ENCODE peak calls at places on chromosomes 11 and 22, in ten cellular contexts. F is WTC11, V is upper lobe of right lung, Y is A549, P is H9, J is breast epithelium, M is Calu3, U is ascending aorta, A is fibroblast of lung, C is omental fat pad. T is an unnamed sample.

GRCh38 chr22:31344369-31345330 is 1.5 kb downstream of the PATZ1 start:
- DNase-seq in M (no peak), U (peak; percentile 77), V (peak; percentile 68), J (peak; percentile 55), C (no peak), Y (no peak), P (peak; percentile 41), F (peak; percentile 20), A (peak; percentile 63), T (no peak)

GRCh38 chr11:103529217-103529684 is 420.0 kb downstream of the DYNC2H1 start:
- DNase-seq in F (no peak), Y (peak; percentile 62), M (no peak), J (no peak), C (no peak), V (no peak), P (no peak), U (no peak), A (peak; percentile 52), T (no peak)

GRCh38 chr11:5808500-5809121 is at the start of gene OR52N2:
- DNase-seq in M (peak; percentile 79), A (peak; percentile 77), F (peak; percentile 80), J (peak; percentile 64), C (peak; percentile 67), U (peak; percentile 79), V (peak; percentile 67), P (peak; percentile 77), Y (peak; percentile 70), T (peak; percentile 80)

GRCh38 chr11:10927533-10927932 is 69.7 kb upstream of the ZBED5 start:
- DNase-seq in Y (no peak), U (no peak), J (no peak), P (no peak), A (no peak), C (no peak), V (no peak), M (peak; percentile 9), F (no peak), T (no peak)

GRCh38 chr11:73395297-73396208 is 19.4 kb downstream of the RELT start:
- DNase-seq in Y (no peak), J (no peak), F (no peak), P (no peak), V (peak; percentile 62), A (no peak), C (no peak), M (no peak), U (no peak), T (no peak)

GRCh38 chr11:34261095-34261494 is 96.7 kb downstream of the ABTB2 start:
- DNase-seq in U (no peak), P (no peak), F (no peak), V (no peak), Y (no peak), C (no peak), A (no peak), J (no peak), M (no peak), T (no peak)

GRCh38 chr11:20022363-20023081 is 137.8 kb downstream of the DBX1 start:
- DNase-seq in J (no peak), V (no peak), U (no peak), P (peak; percentile 80), C (no peak), F (peak; percentile 61), M (peak; percentile 9), Y (peak; percentile 50), A (peak; percentile 78), T (peak; percentile 36)

GRCh38 chr11:77171885-77172665 is 44.0 kb downstream of the MYO7A start:
- DNase-seq in Y (no peak), C (no peak), J (no peak), U (no peak), V (no peak), F (peak; percentile 85), P (peak; percentile 92), M (no peak), A (no peak), T (peak; percentile 52)

GRCh38 chr11:109547356-109548027 is 125.5 kb downstream of the C11orf87 start:
- DNase-seq in V (no peak), C (no peak), J (no peak), F (no peak), A (peak; percentile 63), Y (no peak), U (no peak), M (no peak), P (no peak), T (no peak)

GRCh38 chr11:18733202-18733601 is 7.2 kb upstream of the IGSF22 start:
- DNase-seq in A (no peak), M (no peak), F (no peak), U (no peak), C (no peak), Y (no peak), V (no peak), P (no peak), J (no peak), T (no peak)

GRCh38 chr11:2587976-2588748 is 111.6 kb downstream of the KCNQ1OT1 start:
- DNase-seq in M (no peak), P (no peak), U (no peak), Y (no peak), A (no peak), C (peak; percentile 18), F (no peak), V (peak; percentile 52), J (no peak), T (no peak)

GRCh38 chr11:45156731-45157130 is 10.3 kb downstream of the PRDM11 start:
- DNase-seq in U (no peak), P (no peak), M (no peak), C (no peak), A (no peak), V (no peak), J (no peak), Y (no peak), F (no peak), T (no peak)

GRCh38 chr11:119618208-119618909 is 110.6 kb downstream of the NECTIN1 start:
- DNase-seq in F (no peak), J (no peak), C (no peak), A (no peak), Y (no peak), P (peak; percentile 27), M (no peak), U (no peak), V (no peak), T (no peak)

GRCh38 chr11:90542092-90542491 is 319.2 kb upstream of the CHORDC1 start:
- DNase-seq in J (no peak), U (no peak), F (no peak), V (no peak), M (no peak), C (no peak), P (no peak), Y (no peak), A (no peak), T (no peak)
- TF ChIP-seq CTCF in J (no peak), U (no peak), F (no peak), V (no peak), M (no peak), C (no peak), P (peak; percentile 14), Y (no peak), A (no peak), T (no peak)

DNA sequence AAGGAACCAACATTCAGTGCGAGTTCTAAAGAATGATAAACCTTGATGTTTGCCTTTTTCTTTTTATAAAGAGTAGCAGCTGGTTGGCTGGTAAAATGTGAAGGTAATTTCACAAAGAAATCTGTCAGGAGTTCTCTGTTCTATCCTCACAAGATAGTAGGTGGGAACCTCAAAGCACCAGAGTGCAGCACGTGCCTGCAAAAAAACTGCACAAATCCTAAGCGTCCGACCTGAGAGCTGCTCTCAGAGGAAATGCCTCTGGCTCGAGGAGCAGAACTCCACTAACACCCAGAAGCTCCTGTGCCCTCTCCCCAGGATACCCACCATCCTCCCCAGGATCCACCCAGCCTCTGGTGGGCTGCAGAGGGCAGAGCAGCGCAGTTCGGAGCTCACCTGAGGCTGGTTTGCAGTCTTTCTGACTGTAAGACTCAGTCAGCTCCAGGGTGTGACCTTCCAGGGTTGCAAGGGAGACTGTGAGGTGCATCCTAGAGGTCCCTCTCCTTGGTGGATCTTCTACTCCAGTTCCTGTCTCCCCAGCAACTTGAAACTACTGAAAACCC is 23.5 kb downstream of the PRDM10 start:
- DNase-seq in J (no peak), V (no peak), C (no peak), P (no peak), A (no peak), Y (no peak), U (no peak), M (no peak), F (no peak), T (no peak)
- TF ChIP-seq CTCF in J (no peak), V (no peak), C (no peak), P (no peak), A (no peak), Y (no peak), U (no peak), M (no peak), F (no peak), T (no peak)

GRCh38 chr11:32884770-32885384 is 7.7 kb upstream of the QSER1 start:
- DNase-seq in C (no peak), P (no peak), M (peak; percentile 4), V (no peak), A (peak; percentile 9), J (no peak), Y (peak; percentile 34), F (no peak), U (no peak), T (no peak)
- TF ChIP-seq CTCF in C (no peak), P (peak; percentile 74), M (no peak), V (peak; percentile 46), A (peak; percentile 25), J (no peak), Y (peak; percentile 49), F (peak; percentile 13), U (no peak), T (no peak)

GRCh38 chr22:36404436-36404835 is 16.7 kb upstream of the MYH9 start:
- DNase-seq in F (no peak), P (no peak), V (no peak), C (no peak), J (no peak), M (no peak), U (no peak), A (no peak), Y (no peak), T (no peak)

GRCh38 chr22:36406721-36407120 is 19.0 kb upstream of the MYH9 start:
- DNase-seq in J (no peak), F (no peak), M (no peak), P (no peak), U (no peak), C (no peak), V (no peak), A (no peak), Y (no peak), T (no peak)

GRCh38 chr22:36406139-36406538 is 18.4 kb upstream of the MYH9 start:
- DNase-seq in M (no peak), V (no peak), C (no peak), U (no peak), P (no peak), F (no peak), A (no peak), Y (no peak), J (no peak), T (no peak)

GRCh38 chr22:36405221-36405631 is 17.5 kb upstream of the MYH9 start:
- DNase-seq in J (no peak), A (no peak), Y (no peak), U (no peak), P (no peak), M (no peak), F (no peak), V (no peak), C (no peak), T (no peak)

DNA sequence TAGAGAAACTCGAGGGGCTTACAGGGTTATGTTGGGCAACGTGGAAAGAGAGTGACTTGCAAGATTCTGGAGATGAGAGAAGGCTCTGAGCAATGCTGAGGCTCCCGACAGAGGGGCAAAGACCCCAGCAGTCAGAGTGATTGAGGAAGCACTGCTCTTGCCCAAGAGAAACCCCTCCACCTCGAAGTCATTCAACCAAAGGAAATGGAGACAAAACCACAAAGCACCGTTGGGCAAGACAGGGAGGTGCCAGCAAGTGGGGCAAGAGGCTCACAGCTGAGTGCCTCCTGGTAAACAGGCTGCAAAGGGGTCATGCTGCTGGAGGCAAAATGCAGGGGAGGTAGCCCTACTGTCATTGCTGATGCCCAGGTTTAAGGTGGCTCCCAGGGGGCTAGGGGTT is 17.9 kb upstream of the MYH9 start:
- DNase-seq in P (no peak), M (peak; percentile 40), V (peak; percentile 83), C (no peak), A (peak; percentile 45), F (no peak), U (peak; percentile 73), Y (no peak), J (no peak), T (no peak)
- TF ChIP-seq CTCF in P (no peak), M (no peak), V (no peak), C (no peak), A (no peak), F (no peak), U (no peak), Y (no peak), J (no peak), T (no peak)

T was measured in endothelial cell.